ENCODE peak calls at places on chromosomes 11 and 22, in four cellular contexts. H is RPMI7951, U is Right ventricle myocardium inferior, K is SW480. G is an unnamed sample.

GRCh38 chr11:82843057-82843795 is 57.0 kb downstream of the PRCP start:
- DNase-seq in K (no peak), H (no peak), U (no peak), G (no peak)

GRCh38 chr22:30606455-30607299 is at the start of gene TCN2:
- DNase-seq in K (peak; percentile 52), U (peak; percentile 84), H (peak; percentile 78), G (peak; percentile 64)

GRCh38 chr11:95556342-95557151 is 233.0 kb downstream of the FAM76B start:
- DNase-seq in U (no peak), H (peak; percentile 54), K (no peak), G (no peak)

GRCh38 chr22:31556627-31557203 is 60.4 kb downstream of the SFI1 start:
- DNase-seq in K (peak; percentile 9), H (peak; percentile 38), U (no peak), G (peak; percentile 46)

GRCh38 chr11:62923634-62924411 is 2.7 kb upstream of the CHRM1 start:
- DNase-seq in U (no peak), K (no peak), H (no peak), G (no peak)

GRCh38 chr11:79480864-79481263 is 40.0 kb upstream of the TENM4 start:
- DNase-seq in H (no peak), K (no peak), U (no peak), G (no peak)

GRCh38 chr11:3080104-3080503 is 22.9 kb upstream of the CARS1 start:
- DNase-seq in H (no peak), U (no peak), K (no peak), G (no peak)

GRCh38 chr11:76159983-76160661 is 46.2 kb downstream of the WNT11 start:
- DNase-seq in H (no peak), K (no peak), U (peak; percentile 53), G (no peak)

GRCh38 chr22:30609260-30610185 is 2.5 kb downstream of the TCN2 start:
- DNase-seq in U (no peak), H (peak; percentile 88), K (peak; percentile 61), G (peak; percentile 50)

GRCh38 chr11:86069408-86070086 is 663 bp upstream of the PICALM start:
- DNase-seq in K (peak; percentile 95), H (peak; percentile 96), U (no peak), G (peak; percentile 91)

G was measured in HT-29.